ENCODE peak calls at places on chromosome 20, in nine cellular contexts. R, Z, P, W, J, G, H, B and D are unnamed samples.
A peak's percentile ranks its signal among the peaks of the same experiment; 100 is the strongest.

GRCh38 chr20:19524691-19525090 is 233.4 kb upstream of the RIN2 start:
- DNase-seq in W (no peak), Z (no peak), R (no peak), J (no peak), P (no peak), G (no peak), H (no peak), B (no peak), D (no peak)

GRCh38 chr20:35953411-35954199 is 697 bp downstream of the SCAND1 start:
- DNase-seq in W (peak; percentile 25), H (peak; percentile 28), Z (peak; percentile 61), P (no peak), R (no peak), G (peak; percentile 41), B (peak; percentile 27), J (peak; percentile 60), D (no peak)

GRCh38 chr20:48797850-48798747 is 29.7 kb downstream of the PREX1 start:
- DNase-seq in R (no peak), J (no peak), Z (no peak), H (no peak), P (no peak), G (no peak), B (no peak), W (no peak), D (no peak)

GRCh38 chr20:41654292-41654691 is 36.1 kb upstream of the CHD6 start:
- DNase-seq in P (no peak), J (no peak), Z (peak; percentile 69), R (no peak), H (no peak), B (no peak), W (no peak), G (no peak), D (no peak)

GRCh38 chr20:38412877-38413577 is 22.1 kb downstream of the SNHG17 start:
- DNase-seq in H (no peak), B (no peak), J (no peak), Z (no peak), R (no peak), P (no peak), G (no peak), W (no peak), D (no peak)

GRCh38 chr20:478949-479429 is 16.7 kb upstream of the TBC1D20 start:
- DNase-seq in G (peak; percentile 16), Z (no peak), W (peak; percentile 71), B (no peak), H (peak; percentile 77), R (peak; percentile 41), J (no peak), P (no peak), D (no peak)

GRCh38 chr20:10770753-10771152 is 97.0 kb upstream of the JAG1 start:
- DNase-seq in P (no peak), J (no peak), W (no peak), Z (no peak), R (no peak), G (no peak), H (no peak), B (no peak), D (no peak)

GRCh38 chr20:53635189-53635588 is 41.5 kb upstream of the ZNF217 start:
- DNase-seq in P (no peak), W (no peak), J (no peak), G (no peak), H (no peak), B (no peak), R (no peak), Z (no peak), D (no peak)

GRCh38 chr20:14972256-14972655 is 634.8 kb upstream of the FLRT3 start:
- DNase-seq in R (no peak), H (no peak), J (no peak), P (no peak), W (no peak), B (no peak), Z (no peak), G (no peak), D (no peak)

GRCh38 chr20:25848222-25848621 is 151.6 kb upstream of the ZNF337 start:
- DNase-seq in G (no peak), J (no peak), Z (no peak), B (no peak), H (no peak), R (no peak), P (no peak), W (no peak), D (no peak)

GRCh38 chr20:53859684-53860083 is 210.7 kb downstream of the BCAS1 start:
- DNase-seq in H (no peak), P (peak; percentile 46), B (peak; percentile 37), J (peak; percentile 35), Z (no peak), R (no peak), W (no peak), G (peak; percentile 79), D (no peak)

GRCh38 chr20:49866051-49866450 is 49.3 kb downstream of the SPATA2 start:
- DNase-seq in H (peak; percentile 75), G (no peak), Z (no peak), B (no peak), W (no peak), P (no peak), R (no peak), J (no peak), D (no peak)

GRCh38 chr20:3102575-3103368 is 18.2 kb upstream of the AVP start:
- DNase-seq in G (no peak), W (no peak), R (no peak), Z (no peak), J (no peak), H (no peak), B (no peak), P (no peak), D (no peak)

GRCh38 chr20:5160882-5161281 is 34.1 kb downstream of the CDS2 start:
- DNase-seq in W (no peak), B (no peak), H (peak; percentile 39), G (no peak), J (no peak), Z (no peak), R (no peak), P (no peak), D (no peak)

GRCh38 chr20:10714236-10714975 is 40.6 kb upstream of the JAG1 start:
- DNase-seq in H (no peak), Z (no peak), B (no peak), G (no peak), P (no peak), W (no peak), R (no peak), J (no peak), D (no peak)

GRCh38 chr20:58196402-58197184 is 31.9 kb downstream of the ANKRD60 start:
- DNase-seq in G (no peak), H (no peak), B (no peak), Z (no peak), W (no peak), P (no peak), J (no peak), R (no peak), D (no peak)

GRCh38 chr20:58197185-58197469 is 31.3 kb downstream of the ANKRD60 start:
- DNase-seq in R (no peak), W (no peak), P (no peak), H (no peak), B (no peak), J (no peak), G (no peak), Z (no peak), D (no peak)

GRCh38 chr20:58199469-58199868 is 29.0 kb downstream of the ANKRD60 start:
- DNase-seq in R (no peak), H (no peak), B (no peak), W (no peak), G (no peak), J (no peak), P (no peak), Z (no peak), D (no peak)

GRCh38 chr20:58199058-58199457 is 29.4 kb downstream of the ANKRD60 start:
- DNase-seq in G (peak; percentile 25), B (no peak), W (no peak), R (no peak), Z (no peak), J (no peak), P (no peak), H (no peak), D (no peak)

DNA sequence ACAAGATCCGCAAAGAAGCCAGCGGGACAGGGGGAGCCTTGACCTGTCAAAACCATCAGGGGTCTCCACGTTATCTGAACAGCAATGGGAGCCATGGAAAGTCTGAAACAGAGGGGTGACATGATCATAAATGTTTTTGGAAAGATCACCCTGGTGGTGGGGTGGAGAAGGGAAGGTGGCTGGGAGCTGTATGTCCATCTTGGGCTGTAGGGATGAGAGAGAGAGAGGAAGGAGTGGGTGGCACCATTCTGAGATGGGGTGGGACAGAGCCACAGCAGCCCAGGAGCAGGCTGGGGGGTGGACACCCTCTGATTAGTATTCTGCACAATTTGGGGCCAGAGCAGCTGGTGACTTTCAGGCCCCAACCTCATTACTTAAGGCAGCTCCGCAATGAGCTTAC is 30.1 kb downstream of the ANKRD60 start:
- DNase-seq in P (no peak), G (no peak), H (no peak), R (no peak), W (no peak), J (no peak), Z (no peak), B (no peak), D (no peak)
- TF ChIP-seq POLR2A in P (no peak), G (no peak), H (no peak), R (no peak), W (no peak), J (no peak), Z (no peak), B (no peak), D (no peak)

GRCh38 chr20:47036091-47036880 is 141.6 kb downstream of the EYA2 start:
- DNase-seq in H (no peak), W (no peak), J (no peak), B (no peak), Z (no peak), R (no peak), P (no peak), G (no peak), D (no peak)
- H3K27ac ChIP-seq in H (no peak overlapping the region), W (no peak overlapping the region), J (no peak overlapping the region), B (no peak overlapping the region), Z (no peak overlapping the region), R (no peak overlapping the region), P (no peak overlapping the region), G (no peak overlapping the region), D (no peak overlapping the region)

DNA sequence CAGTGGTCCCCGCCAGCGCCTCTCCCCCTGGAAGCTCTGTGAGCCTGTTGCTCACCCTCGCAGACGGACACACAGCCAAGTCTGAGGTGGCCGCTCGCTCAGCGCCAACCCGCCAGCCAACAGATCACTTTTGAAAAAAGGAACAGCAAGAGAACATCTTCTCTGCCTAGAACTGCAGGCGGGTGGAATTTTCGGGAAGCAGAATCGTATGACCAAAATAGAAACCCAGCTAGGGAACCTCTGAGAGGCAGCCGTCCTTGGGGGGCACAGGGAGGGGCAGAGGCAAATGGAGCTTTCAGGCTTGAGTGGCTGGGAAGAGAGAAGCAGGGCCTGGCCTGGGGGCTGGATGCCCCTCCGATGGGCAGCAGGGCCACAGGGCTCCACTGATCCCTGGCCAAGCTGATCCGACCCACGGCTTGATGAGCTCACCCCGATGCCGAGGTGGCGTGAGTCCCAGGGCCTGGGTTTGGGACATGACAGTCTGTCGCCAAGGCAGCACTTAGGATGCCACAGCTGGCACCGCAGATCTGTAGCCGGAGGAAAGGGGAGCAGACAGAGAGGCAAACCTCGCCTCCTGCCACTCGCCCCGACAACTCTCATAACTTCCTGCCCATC is 9.8 kb downstream of the NFATC2 start:
- DNase-seq in W (no peak), R (no peak), H (peak; percentile 45), B (no peak), J (peak; percentile 27), Z (no peak), G (peak; percentile 57), P (no peak), D (no peak)
- TF ChIP-seq POLR2A in W (no peak), R (no peak), H (no peak), B (no peak), J (no peak), Z (no peak), G (no peak), P (no peak), D (no peak)

GRCh38 chr20:62770916-62771315 is 25.4 kb upstream of the MRGBP start:
- DNase-seq in J (no peak), P (no peak), H (no peak), G (no peak), R (no peak), Z (no peak), W (no peak), B (no peak), D (no peak)
- H3K27ac ChIP-seq in J (no peak overlapping the region), P (no peak overlapping the region), H (no peak overlapping the region), G (no peak overlapping the region), R (no peak overlapping the region), Z (no peak overlapping the region), W (no peak overlapping the region), B (no peak overlapping the region), D (no peak overlapping the region)